ENCODE peak calls at places on chromosomes 12 and 14, in six cellular contexts. Q is activated CD8-positive, alpha-beta memory T cell treated with anti-CD3 and anti-CD28 coated beads for 4 hours; F is endodermal cell; W is cardiac muscle cell; L is stimulated activated naive B cell treated with anti-CD40 and anti-IgM and Interleukin-4, amounts not matched to agents 10 μg/mL and 1 μg/mL and 100 μg/mL, for 72 hours; O is activated T-cell treated with anti-CD3 and anti-CD28 coated beads for 1 hour. K is an unnamed sample.

GRCh38 chr14:35747379-35747778 is 61.7 kb downstream of the RALGAPA1 start:
- DNase-seq in Q (no peak), W (peak), O (no peak), F (no peak), L (no peak), K (no peak)

GRCh38 chr12:79883216-79883615 is 51.7 kb downstream of the PPP1R12A start:
- DNase-seq in O (no peak), W (peak), F (no peak), Q (no peak), L (no peak), K (no peak)

GRCh38 chr14:89485264-89485663 is 68.2 kb upstream of the FOXN3 start:
- DNase-seq in Q (no peak), L (no peak), W (no peak), O (no peak), F (no peak), K (no peak)

GRCh38 chr12:114263031-114263825 is 142.7 kb downstream of the TBX5 start:
- DNase-seq in F (peak), W (no peak), O (no peak), L (no peak), Q (no peak), K (no peak)

GRCh38 chr12:25769076-25769945 is 189.2 kb upstream of the RASSF8 start:
- DNase-seq in F (no peak), Q (no peak), O (no peak), L (no peak), W (peak), K (no peak)

GRCh38 chr12:54935235-54935951 is 49.2 kb downstream of the TESPA1 start:
- DNase-seq in L (peak), F (no peak), W (peak), Q (no peak), O (no peak), K (peak)

GRCh38 chr14:104656014-104656714 is 33.3 kb upstream of the INF2 start:
- DNase-seq in F (peak), Q (no peak), L (peak), W (peak), O (no peak), K (no peak)

GRCh38 chr14:73238941-73239340 is 1.6 kb downstream of the PAPLN start:
- DNase-seq in Q (no peak), W (no peak), L (no peak), O (no peak), F (no peak), K (no peak)

GRCh38 chr14:32552766-32553165 is 223.7 kb downstream of the AKAP6 start:
- DNase-seq in Q (no peak), F (no peak), O (no peak), L (no peak), W (no peak), K (no peak)

GRCh38 chr12:124544983-124545382 is 22.4 kb downstream of the NCOR2 start:
- DNase-seq in F (no peak), L (no peak), O (no peak), Q (no peak), W (no peak), K (no peak)

GRCh38 chr12:71431991-71432390 is 7.6 kb upstream of the LGR5 start:
- DNase-seq in F (no peak), O (no peak), W (no peak), L (no peak), Q (no peak), K (no peak)

GRCh38 chr14:64786296-64787149 is 82.3 kb downstream of the PLEKHG3 start:
- DNase-seq in Q (no peak), O (no peak), F (no peak), W (peak), L (no peak), K (no peak)

GRCh38 chr14:22007278-22008097 is 333.9 kb upstream of the OR4E1 start:
- DNase-seq in O (no peak), L (no peak), F (no peak), Q (no peak), W (no peak), K (no peak)

GRCh38 chr12:55840581-55841351 is 2.0 kb downstream of the MMP19 start:
- DNase-seq in W (no peak), Q (no peak), O (no peak), F (no peak), L (no peak), K (no peak)

GRCh38 chr12:52175411-52176350 is 16.1 kb downstream of the KRT80 start:
- DNase-seq in L (no peak), Q (no peak), O (no peak), W (peak), F (peak), K (no peak)

GRCh38 chr14:67575684-67576083 is 24.4 kb downstream of the PIGH start:
- DNase-seq in W (no peak), L (no peak), Q (no peak), F (no peak), O (no peak), K (no peak)

GRCh38 chr12:69894800-69895199 is 69.8 kb downstream of the MYRFL start:
- DNase-seq in Q (no peak), W (no peak), O (no peak), L (no peak), F (peak), K (no peak)

K was measured in AG04449.